ENCODE peak calls at places on chromosomes 11 and 22, in ten cellular contexts. One of them, this sample, is unnamed.

GRCh38 chr22:28023036-28023435 is 104.0 kb upstream of the PITPNB start:
- DNase-seq in colonic mucosa: peak; percentile 13
- DNase-seq in IMR-90: no peak
- DNase-seq in GM23248: no peak
- DNase-seq in HepG2: no peak
- DNase-seq in heart right ventricle: no peak
- DNase-seq in body of pancreas: no peak
- DNase-seq in psoas muscle: no peak
- DNase-seq in neuronal stem cell: no peak
- DNase-seq in esophagus squamous epithelium: no peak
- DNase-seq in this sample: no peak

GRCh38 chr22:20116376-20116950 is 559 bp downstream of the RANBP1 start:
- DNase-seq in HepG2: no peak
- DNase-seq in neuronal stem cell: no peak
- DNase-seq in esophagus squamous epithelium: no peak
- DNase-seq in IMR-90: no peak
- DNase-seq in psoas muscle: peak; percentile 73
- DNase-seq in heart right ventricle: peak; percentile 43
- DNase-seq in body of pancreas: peak; percentile 36
- DNase-seq in colonic mucosa: no peak
- DNase-seq in GM23248: peak; percentile 20
- DNase-seq in this sample: no peak

GRCh38 chr11:68839953-68840641 is 1.6 kb downstream of the CPT1A start:
- DNase-seq in body of pancreas: no peak
- DNase-seq in neuronal stem cell: no peak
- DNase-seq in HepG2: no peak
- DNase-seq in heart right ventricle: no peak
- DNase-seq in esophagus squamous epithelium: no peak
- DNase-seq in GM23248: peak; percentile 53
- DNase-seq in psoas muscle: no peak
- DNase-seq in IMR-90: peak; percentile 20
- DNase-seq in colonic mucosa: peak; percentile 58
- DNase-seq in this sample: no peak

GRCh38 chr22:21587803-21588611 is 20.5 kb downstream of the UBE2L3 start:
- DNase-seq in IMR-90: peak; percentile 67
- DNase-seq in colonic mucosa: no peak
- DNase-seq in body of pancreas: no peak
- DNase-seq in psoas muscle: no peak
- DNase-seq in esophagus squamous epithelium: no peak
- DNase-seq in HepG2: no peak
- DNase-seq in GM23248: no peak
- DNase-seq in neuronal stem cell: no peak
- DNase-seq in heart right ventricle: no peak
- DNase-seq in this sample: no peak

GRCh38 chr11:82924522-82925224 is 23.1 kb downstream of the DDIAS start:
- DNase-seq in GM23248: no peak
- DNase-seq in heart right ventricle: no peak
- DNase-seq in psoas muscle: no peak
- DNase-seq in body of pancreas: no peak
- DNase-seq in esophagus squamous epithelium: no peak
- DNase-seq in colonic mucosa: no peak
- DNase-seq in neuronal stem cell: no peak
- DNase-seq in HepG2: no peak
- DNase-seq in IMR-90: no peak
- DNase-seq in this sample: no peak

GRCh38 chr11:73322111-73322985 is 14.3 kb downstream of the ARHGEF17 start:
- DNase-seq in colonic mucosa: no peak
- DNase-seq in esophagus squamous epithelium: no peak
- DNase-seq in heart right ventricle: no peak
- DNase-seq in GM23248: peak; percentile 66
- DNase-seq in HepG2: no peak
- DNase-seq in IMR-90: peak; percentile 69
- DNase-seq in body of pancreas: no peak
- DNase-seq in psoas muscle: peak; percentile 19
- DNase-seq in neuronal stem cell: no peak
- DNase-seq in this sample: no peak

GRCh38 chr11:62221498-62221897 is 13.0 kb downstream of the SCGB2A1 start:
- DNase-seq in esophagus squamous epithelium: no peak
- DNase-seq in heart right ventricle: no peak
- DNase-seq in colonic mucosa: no peak
- DNase-seq in GM23248: no peak
- DNase-seq in psoas muscle: no peak
- DNase-seq in HepG2: no peak
- DNase-seq in body of pancreas: no peak
- DNase-seq in neuronal stem cell: no peak
- DNase-seq in IMR-90: no peak
- DNase-seq in this sample: no peak

GRCh38 chr11:28743101-28743550 is 634.9 kb downstream of the METTL15 start:
- DNase-seq in IMR-90: peak; percentile 69
- DNase-seq in psoas muscle: no peak
- DNase-seq in neuronal stem cell: no peak
- DNase-seq in body of pancreas: no peak
- DNase-seq in HepG2: no peak
- DNase-seq in heart right ventricle: no peak
- DNase-seq in colonic mucosa: no peak
- DNase-seq in GM23248: no peak
- DNase-seq in esophagus squamous epithelium: no peak
- DNase-seq in this sample: no peak

GRCh38 chr22:35601743-35602633 is 15.1 kb downstream of the MB start:
- DNase-seq in psoas muscle: peak; percentile 83
- DNase-seq in neuronal stem cell: no peak
- DNase-seq in GM23248: peak; percentile 89
- DNase-seq in body of pancreas: peak; percentile 50
- DNase-seq in colonic mucosa: no peak
- DNase-seq in HepG2: no peak
- DNase-seq in IMR-90: peak; percentile 72
- DNase-seq in heart right ventricle: no peak
- DNase-seq in esophagus squamous epithelium: no peak
- DNase-seq in this sample: no peak

GRCh38 chr22:19429950-19430889 is 1.3 kb downstream of the HIRA start:
- DNase-seq in GM23248: peak; percentile 73
- DNase-seq in esophagus squamous epithelium: no peak
- DNase-seq in IMR-90: peak; percentile 78
- DNase-seq in body of pancreas: no peak
- DNase-seq in heart right ventricle: peak; percentile 15
- DNase-seq in neuronal stem cell: no peak
- DNase-seq in HepG2: peak; percentile 75
- DNase-seq in psoas muscle: no peak
- DNase-seq in colonic mucosa: peak; percentile 38
- DNase-seq in this sample: no peak

GRCh38 chr22:34105461-34106062 is 185.3 kb upstream of the LARGE1 start:
- DNase-seq in IMR-90: no peak
- DNase-seq in psoas muscle: peak; percentile 63
- DNase-seq in GM23248: peak; percentile 22
- DNase-seq in HepG2: peak; percentile 31
- DNase-seq in body of pancreas: peak; percentile 60
- DNase-seq in neuronal stem cell: peak; percentile 62
- DNase-seq in esophagus squamous epithelium: no peak
- DNase-seq in colonic mucosa: peak; percentile 73
- DNase-seq in heart right ventricle: peak; percentile 54
- DNase-seq in this sample: peak; percentile 31

GRCh38 chr11:64762916-64763803 is 3.4 kb upstream of the PYGM start:
- DNase-seq in esophagus squamous epithelium: no peak
- DNase-seq in HepG2: no peak
- DNase-seq in heart right ventricle: no peak
- DNase-seq in neuronal stem cell: no peak
- DNase-seq in GM23248: peak; percentile 58
- DNase-seq in body of pancreas: no peak
- DNase-seq in IMR-90: peak; percentile 79
- DNase-seq in psoas muscle: peak; percentile 87
- DNase-seq in colonic mucosa: no peak
- DNase-seq in this sample: no peak

DNA sequence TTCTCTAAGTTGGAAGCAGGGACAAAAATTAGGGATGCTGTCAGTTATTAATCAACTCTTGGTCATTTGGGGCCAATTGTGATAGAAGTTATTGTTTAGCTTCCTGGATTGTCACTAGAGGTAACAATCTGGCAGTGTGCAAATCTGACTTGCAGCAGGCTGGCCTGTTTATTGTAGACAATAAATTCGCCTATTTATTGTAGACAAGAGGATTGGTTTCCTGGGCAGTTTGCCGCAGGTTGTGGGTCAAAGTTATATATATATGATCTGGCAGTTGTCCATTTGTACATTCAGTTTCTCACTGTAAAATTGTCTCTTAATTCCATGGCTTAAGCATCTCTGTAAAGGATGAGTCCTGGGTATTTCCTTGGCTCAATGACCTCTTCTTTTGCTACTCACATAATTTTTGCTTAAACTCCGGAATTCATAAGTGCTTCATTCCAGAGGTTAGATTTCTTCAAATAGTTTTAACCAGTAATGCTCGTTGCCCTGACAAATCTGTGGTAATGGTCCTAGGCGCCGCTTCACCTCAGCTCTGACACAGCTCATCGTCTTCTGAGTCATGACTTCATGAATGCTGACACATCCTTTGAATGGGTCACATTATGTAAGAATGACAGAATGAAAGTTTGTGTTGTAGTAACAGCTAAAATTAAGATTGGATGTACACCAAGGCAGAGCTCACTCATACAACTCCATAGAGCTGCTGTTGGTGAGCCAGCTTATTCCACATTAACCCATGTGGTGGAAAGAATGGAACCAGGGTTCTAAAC is 7.8 kb upstream of the MMP3 start:
- DNase-seq in GM23248: peak; percentile 97
- DNase-seq in colonic mucosa: peak; percentile 20
- DNase-seq in psoas muscle: no peak
- DNase-seq in esophagus squamous epithelium: no peak
- DNase-seq in IMR-90: peak; percentile 86
- DNase-seq in body of pancreas: no peak
- DNase-seq in neuronal stem cell: no peak
- DNase-seq in heart right ventricle: no peak
- DNase-seq in HepG2: no peak
- DNase-seq in this sample: no peak
- H3K36me3 ChIP-seq in GM23248: no peaks in the 10 kb centered on the region
- H3K36me3 ChIP-seq in colonic mucosa: no peaks in the 10 kb centered on the region
- H3K36me3 ChIP-seq in psoas muscle: no peaks in the 10 kb centered on the region
- H3K36me3 ChIP-seq in esophagus squamous epithelium: no peaks in the 10 kb centered on the region
- H3K36me3 ChIP-seq in IMR-90: no peaks in the 10 kb centered on the region
- H3K36me3 ChIP-seq in body of pancreas: no peaks in the 10 kb centered on the region
- H3K36me3 ChIP-seq in neuronal stem cell: no peaks in the 10 kb centered on the region
- H3K36me3 ChIP-seq in heart right ventricle: no peaks in the 10 kb centered on the region
- H3K36me3 ChIP-seq in HepG2: no peaks in the 10 kb centered on the region
- H3K36me3 ChIP-seq in this sample: no peaks in the 10 kb centered on the region

GRCh38 chr11:30579776-30580175 is 6.4 kb downstream of the MPPED2 start:
- DNase-seq in neuronal stem cell: no peak
- DNase-seq in GM23248: no peak
- DNase-seq in IMR-90: no peak
- DNase-seq in psoas muscle: no peak
- DNase-seq in body of pancreas: no peak
- DNase-seq in HepG2: no peak
- DNase-seq in esophagus squamous epithelium: no peak
- DNase-seq in heart right ventricle: no peak
- DNase-seq in colonic mucosa: no peak
- DNase-seq in this sample: no peak
- H3K36me3 ChIP-seq in neuronal stem cell: peaks cover 2% of the 10 kb centered on the region
- H3K36me3 ChIP-seq in GM23248: no peaks in the 10 kb centered on the region
- H3K36me3 ChIP-seq in IMR-90: no peaks in the 10 kb centered on the region
- H3K36me3 ChIP-seq in psoas muscle: peaks cover 5% of the 10 kb centered on the region
- H3K36me3 ChIP-seq in body of pancreas: no peaks in the 10 kb centered on the region
- H3K36me3 ChIP-seq in HepG2: no peaks in the 10 kb centered on the region
- H3K36me3 ChIP-seq in esophagus squamous epithelium: no peaks in the 10 kb centered on the region
- H3K36me3 ChIP-seq in heart right ventricle: no peaks in the 10 kb centered on the region
- H3K36me3 ChIP-seq in colonic mucosa: no peaks in the 10 kb centered on the region
- H3K36me3 ChIP-seq in this sample: no peaks in the 10 kb centered on the region

GRCh38 chr11:35142481-35143207 is 3.7 kb downstream of the CD44 start:
- DNase-seq in body of pancreas: peak; percentile 44
- DNase-seq in colonic mucosa: peak; percentile 58
- DNase-seq in psoas muscle: no peak
- DNase-seq in esophagus squamous epithelium: no peak
- DNase-seq in neuronal stem cell: no peak
- DNase-seq in heart right ventricle: no peak
- DNase-seq in GM23248: peak; percentile 88
- DNase-seq in HepG2: peak; percentile 20
- DNase-seq in IMR-90: peak; percentile 82
- DNase-seq in this sample: no peak

GRCh38 chr11:35145249-35145648 is 6.3 kb downstream of the CD44 start:
- DNase-seq in body of pancreas: peak; percentile 46
- DNase-seq in HepG2: no peak
- DNase-seq in neuronal stem cell: no peak
- DNase-seq in GM23248: peak; percentile 71
- DNase-seq in esophagus squamous epithelium: no peak
- DNase-seq in colonic mucosa: no peak
- DNase-seq in heart right ventricle: no peak
- DNase-seq in psoas muscle: peak; percentile 55
- DNase-seq in IMR-90: peak; percentile 60
- DNase-seq in this sample: no peak

GRCh38 chr11:35143509-35144102 is 4.6 kb downstream of the CD44 start:
- DNase-seq in psoas muscle: no peak
- DNase-seq in HepG2: no peak
- DNase-seq in neuronal stem cell: no peak
- DNase-seq in IMR-90: no peak
- DNase-seq in GM23248: peak; percentile 34
- DNase-seq in body of pancreas: no peak
- DNase-seq in heart right ventricle: no peak
- DNase-seq in colonic mucosa: no peak
- DNase-seq in esophagus squamous epithelium: no peak
- DNase-seq in this sample: no peak

GRCh38 chr11:35144811-35145210 is 5.8 kb downstream of the CD44 start:
- DNase-seq in HepG2: no peak
- DNase-seq in body of pancreas: no peak
- DNase-seq in colonic mucosa: no peak
- DNase-seq in esophagus squamous epithelium: no peak
- DNase-seq in IMR-90: peak; percentile 72
- DNase-seq in heart right ventricle: no peak
- DNase-seq in neuronal stem cell: no peak
- DNase-seq in GM23248: peak; percentile 67
- DNase-seq in psoas muscle: no peak
- DNase-seq in this sample: no peak

GRCh38 chr11:35144103-35144741 is 5.3 kb downstream of the CD44 start:
- DNase-seq in body of pancreas: no peak
- DNase-seq in IMR-90: peak; percentile 84
- DNase-seq in psoas muscle: no peak
- DNase-seq in neuronal stem cell: no peak
- DNase-seq in heart right ventricle: no peak
- DNase-seq in GM23248: peak; percentile 93
- DNase-seq in esophagus squamous epithelium: no peak
- DNase-seq in colonic mucosa: no peak
- DNase-seq in HepG2: no peak
- DNase-seq in this sample: no peak
- H3K36me3 ChIP-seq in body of pancreas: no peaks in the 10 kb centered on the region
- H3K36me3 ChIP-seq in IMR-90: peaks cover 47% of the 10 kb centered on the region
- H3K36me3 ChIP-seq in psoas muscle: no peaks in the 10 kb centered on the region
- H3K36me3 ChIP-seq in neuronal stem cell: no peaks in the 10 kb centered on the region
- H3K36me3 ChIP-seq in heart right ventricle: no peaks in the 10 kb centered on the region
- H3K36me3 ChIP-seq in GM23248: peaks cover 37% of the 10 kb centered on the region
- H3K36me3 ChIP-seq in esophagus squamous epithelium: no peaks in the 10 kb centered on the region
- H3K36me3 ChIP-seq in colonic mucosa: no peaks in the 10 kb centered on the region
- H3K36me3 ChIP-seq in HepG2: no peaks in the 10 kb centered on the region
- H3K36me3 ChIP-seq in this sample: no peaks in the 10 kb centered on the region

DNA sequence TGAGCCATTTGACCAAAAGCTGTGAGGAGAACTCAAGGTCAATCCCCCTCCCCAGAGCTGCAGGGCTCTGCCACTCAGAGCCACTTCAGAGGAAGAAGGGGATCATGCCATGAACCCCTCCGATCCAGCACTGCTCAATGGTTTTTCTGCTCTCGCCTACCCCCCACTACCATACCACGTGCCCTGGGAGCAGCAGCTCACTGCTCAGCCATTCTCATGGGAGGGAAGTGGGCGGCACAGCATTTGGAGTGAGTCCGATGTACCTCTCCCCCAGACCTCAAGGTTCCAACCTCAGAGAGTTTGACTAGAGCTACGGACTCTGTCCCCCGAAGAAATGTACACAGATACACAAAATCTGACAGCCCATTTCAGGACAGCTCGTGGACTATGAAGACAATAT is 34.5 kb downstream of the AP1B1 start:
- DNase-seq in HepG2: no peak
- DNase-seq in GM23248: no peak
- DNase-seq in neuronal stem cell: no peak
- DNase-seq in esophagus squamous epithelium: no peak
- DNase-seq in colonic mucosa: no peak
- DNase-seq in heart right ventricle: no peak
- DNase-seq in psoas muscle: peak; percentile 38
- DNase-seq in IMR-90: no peak
- DNase-seq in body of pancreas: no peak
- DNase-seq in this sample: no peak
- H3K36me3 ChIP-seq in HepG2: peaks cover 29% of the 10 kb centered on the region
- H3K36me3 ChIP-seq in GM23248: no peaks in the 10 kb centered on the region
- H3K36me3 ChIP-seq in neuronal stem cell: peaks cover 45% of the 10 kb centered on the region
- H3K36me3 ChIP-seq in esophagus squamous epithelium: peaks cover 61% of the 10 kb centered on the region
- H3K36me3 ChIP-seq in colonic mucosa: peaks cover 28% of the 10 kb centered on the region
- H3K36me3 ChIP-seq in heart right ventricle: peaks cover 2% of the 10 kb centered on the region
- H3K36me3 ChIP-seq in psoas muscle: peaks cover 92% of the 10 kb centered on the region
- H3K36me3 ChIP-seq in IMR-90: peaks cover 75% of the 10 kb centered on the region
- H3K36me3 ChIP-seq in body of pancreas: peaks cover 38% of the 10 kb centered on the region
- H3K36me3 ChIP-seq in this sample: peaks cover 71% of the 10 kb centered on the region